ENCODE peak calls at places on chromosomes 12 and 14, in eight cellular contexts. M is uterus, K is Peyer's patch, U is GM12878, N is psoas muscle, Q is heart right ventricle, Z is WERI-Rb-1, S is fibroblast of lung. D is an unnamed sample. For H3K36me3 and H3K27me3, the result is how much of the 10 kb centered on the place peaks cover.

GRCh38 chr14:38357557-38357956 is 101.7 kb upstream of the CLEC14A start:
- DNase-seq in M (no peak), K (no peak), U (no peak), N (no peak), Q (no peak), Z (no peak), S (peak), D (no peak)

GRCh38 chr12:60101715-60102114 is 505.9 kb downstream of the SLC16A7 start:
- DNase-seq in M (no peak), K (no peak), U (no peak), N (no peak), Q (no peak), Z (no peak), S (peak), D (no peak)

GRCh38 chr12:15372313-15372712 is 50.0 kb downstream of the PTPRO start:
- DNase-seq in M (no peak), K (no peak), U (no peak), N (no peak), Q (no peak), Z (no peak), S (no peak), D (no peak)

GRCh38 chr14:65231286-65231980 is 129.1 kb upstream of the MAX start:
- DNase-seq in M (no peak), K (no peak), U (no peak), N (no peak), Q (no peak), Z (no peak), S (no peak), D (no peak)

GRCh38 chr14:104172880-104173279 is 34.5 kb downstream of the KIF26A start:
- DNase-seq in M (no peak), K (no peak), U (no peak), N (no peak), Q (no peak), Z (no peak), S (no peak), D (no peak)

GRCh38 chr14:91352101-91352500 is 65.5 kb downstream of the CCDC88C start:
- DNase-seq in M (peak), K (no peak), U (no peak), N (peak), Q (peak), Z (no peak), S (peak), D (peak)

GRCh38 chr14:76348898-76349297 is 27.0 kb upstream of the ESRRB start:
- DNase-seq in M (peak), K (no peak), U (no peak), N (peak), Q (peak), Z (no peak), S (peak), D (peak)

GRCh38 chr12:111434680-111435338 is 29.1 kb downstream of the SH2B3 start:
- DNase-seq in M (peak), K (no peak), U (peak), N (peak), Q (peak), Z (no peak), S (peak), D (no peak)

GRCh38 chr14:103854822-103855733 is 7.7 kb upstream of the PPP1R13B start:
- DNase-seq in M (no peak), K (peak), U (no peak), N (no peak), Q (peak), Z (peak), S (no peak), D (peak)

GRCh38 chr12:96233941-96234461 is 39.8 kb downstream of the ELK3 start:
- DNase-seq in M (peak), K (peak), U (no peak), N (peak), Q (peak), Z (peak), S (peak), D (no peak)

GRCh38 chr14:100586520-100587247 is 533 bp downstream of the BEGAIN start:
- DNase-seq in M (no peak), K (peak), U (no peak), N (peak), Q (peak), Z (peak), S (peak), D (peak)

GRCh38 chr14:89391123-89391522 is 25.9 kb downstream of the FOXN3 start:
- DNase-seq in M (no peak), K (no peak), U (no peak), N (no peak), Q (no peak), Z (no peak), S (peak), D (no peak)

GRCh38 chr12:117125275-117125613 is 26.0 kb upstream of the TESC start:
- DNase-seq in M (no peak), K (no peak), U (no peak), N (no peak), Q (no peak), Z (peak), S (peak), D (no peak)

GRCh38 chr12:67797769-67798168 is 149.2 kb downstream of the DYRK2 start:
- DNase-seq in M (no peak), K (no peak), U (no peak), N (no peak), Q (no peak), Z (no peak), S (no peak), D (no peak)

GRCh38 chr12:96421014-96421413 is 20.8 kb upstream of the CDK17 start:
- DNase-seq in M (no peak), K (no peak), U (no peak), N (no peak), Q (no peak), Z (no peak), S (no peak), D (no peak)

GRCh38 chr12:31517994-31518393 is 72.9 kb downstream of the DENND5B start:
- DNase-seq in M (no peak), K (no peak), U (no peak), N (no peak), Q (no peak), Z (no peak), S (peak), D (no peak)

GRCh38 chr12:120104924-120105323 is 11.6 kb downstream of the RAB35 start:
- DNase-seq in M (no peak), K (no peak), U (no peak), N (no peak), Q (no peak), Z (no peak), S (no peak), D (no peak)

GRCh38 chr14:50786821-50787464 is 44.0 kb downstream of the NIN start:
- DNase-seq in M (no peak), K (no peak), U (no peak), N (no peak), Q (no peak), Z (no peak), S (no peak), D (no peak)

GRCh38 chr14:101068293-101068957 is 164.9 kb upstream of the RTL1 start:
- DNase-seq in M (peak), K (peak), U (no peak), N (peak), Q (no peak), Z (no peak), S (no peak), D (peak)

GRCh38 chr12:124617615-124618014 is 50.2 kb upstream of the NCOR2 start:
- DNase-seq in M (no peak), K (no peak), U (no peak), N (no peak), Q (peak), Z (no peak), S (no peak), D (peak)

GRCh38 chr12:28110329-28110728 is 79.9 kb upstream of the CCDC91 start:
- DNase-seq in M (no peak), K (no peak), U (no peak), N (no peak), Q (no peak), Z (no peak), S (no peak), D (peak)

GRCh38 chr14:102138535-102138934 is 1.2 kb upstream of the WDR20 start:
- DNase-seq in M (no peak), K (no peak), U (no peak), N (no peak), Q (no peak), Z (no peak), S (no peak), D (no peak)

GRCh38 chr12:19694627-19695026 is 255.3 kb downstream of the AEBP2 start:
- DNase-seq in M (no peak), K (no peak), U (no peak), N (no peak), Q (no peak), Z (no peak), S (peak), D (no peak)

GRCh38 chr12:58629376-58629775 is 290.9 kb downstream of the LRIG3 start:
- DNase-seq in M (no peak), K (no peak), U (no peak), N (no peak), Q (no peak), Z (no peak), S (peak), D (no peak)

GRCh38 chr14:34461334-34462131 is 507 bp downstream of the SPTSSA start:
- DNase-seq in M (peak), K (peak), U (no peak), N (peak), Q (peak), Z (peak), S (peak), D (no peak)

GRCh38 chr14:26597136-26598080 is at the start of gene NOVA1:
- DNase-seq in M (peak), K (peak), U (no peak), N (peak), Q (peak), Z (peak), S (no peak), D (peak)

GRCh38 chr14:26811756-26812305 is 214.0 kb upstream of the NOVA1 start:
- DNase-seq in M (no peak), K (no peak), U (no peak), N (no peak), Q (no peak), Z (no peak), S (no peak), D (no peak)

GRCh38 chr14:102862154-102862772 is 60.2 kb upstream of the AMN start:
- DNase-seq in M (no peak), K (no peak), U (no peak), N (no peak), Q (no peak), Z (no peak), S (no peak), D (no peak)

GRCh38 chr12:120764766-120765165 is 39.1 kb downstream of the ACADS start:
- DNase-seq in M (no peak), K (no peak), U (no peak), N (no peak), Q (no peak), Z (peak), S (no peak), D (no peak)

GRCh38 chr12:98422809-98423208 is 92.6 kb upstream of the TMPO start:
- DNase-seq in M (no peak), K (peak), U (no peak), N (no peak), Q (no peak), Z (peak), S (no peak), D (peak)

GRCh38 chr14:22194669-22195068 is 394.4 kb downstream of the DAD1 start:
- DNase-seq in M (no peak), K (no peak), U (no peak), N (no peak), Q (no peak), Z (no peak), S (no peak), D (no peak)

GRCh38 chr12:47156167-47156736 is 76.5 kb upstream of the AMIGO2 start:
- DNase-seq in M (peak), K (no peak), U (no peak), N (no peak), Q (peak), Z (no peak), S (peak), D (no peak)

GRCh38 chr12:8953773-8954402 is 4.4 kb upstream of the M6PR start:
- DNase-seq in M (no peak), K (no peak), U (no peak), N (no peak), Q (peak), Z (no peak), S (no peak), D (no peak)

GRCh38 chr12:3055712-3056467 is 21.3 kb upstream of the TSPAN9 start:
- DNase-seq in M (peak), K (no peak), U (no peak), N (no peak), Q (no peak), Z (no peak), S (peak), D (peak)

GRCh38 chr12:57621497-57622292 is 10.5 kb downstream of the ARHGEF25 start:
- DNase-seq in M (peak), K (peak), U (no peak), N (peak), Q (peak), Z (peak), S (no peak), D (peak)

GRCh38 chr12:50326636-50327284 is 43.4 kb upstream of the LIMA1 start:
- DNase-seq in M (no peak), K (no peak), U (no peak), N (no peak), Q (no peak), Z (no peak), S (peak), D (no peak)

GRCh38 chr14:59944909-59945308 is 25.0 kb downstream of the LRRC9 start:
- DNase-seq in M (no peak), K (no peak), U (no peak), N (no peak), Q (no peak), Z (no peak), S (no peak), D (no peak)

GRCh38 chr12:131779027-131779426 is 49.2 kb upstream of the MMP17 start:
- DNase-seq in M (no peak), K (no peak), U (no peak), N (no peak), Q (no peak), Z (no peak), S (no peak), D (no peak)
- H3K36me3 ChIP-seq in M (under half), K (under half), U (under half), N (half or more), Q (half or more), Z (under half), S (under half), D (under half)

GRCh38 chr12:52631676-52632459 is 13.5 kb upstream of the KRT73 start:
- DNase-seq in M (no peak), K (no peak), U (no peak), N (no peak), Q (no peak), Z (no peak), S (no peak), D (no peak)
- H3K27me3 ChIP-seq in M (under half), K (under half), U (under half), N (under half), Q (under half), Z (half or more), S (under half), D (under half)

DNA sequence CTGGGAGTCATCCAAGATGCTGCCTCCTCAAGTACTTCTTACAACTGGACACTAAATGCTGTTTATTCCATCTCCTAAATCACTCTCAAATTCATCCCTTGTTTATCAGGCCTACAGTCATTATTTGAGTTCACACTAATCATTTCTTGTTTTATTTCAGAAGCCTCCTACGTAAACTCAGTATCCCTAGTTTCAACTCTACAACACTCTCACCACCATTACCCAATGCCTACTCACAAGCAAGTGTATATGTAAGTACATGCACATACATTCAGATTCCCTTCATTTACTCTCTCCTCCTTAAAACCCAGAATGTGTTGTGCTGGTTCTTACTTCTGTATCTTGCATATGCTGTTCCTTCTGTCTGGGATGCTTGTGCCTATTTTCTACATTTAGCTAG is 43.0 kb downstream of the DDHD1 start:
- DNase-seq in M (no peak), K (no peak), U (no peak), N (no peak), Q (no peak), Z (no peak), S (no peak), D (no peak)
- H3K4me3 ChIP-seq in M (no peak), K (no peak), U (peak), N (no peak), Q (no peak), Z (no peak), S (no peak), D (no peak)

GRCh38 chr12:109501299-109501698 is 23.9 kb downstream of the UBE3B start:
- DNase-seq in M (no peak), K (no peak), U (no peak), N (no peak), Q (no peak), Z (no peak), S (no peak), D (no peak)

GRCh38 chr12:109500406-109501185 is 23.2 kb downstream of the UBE3B start:
- DNase-seq in M (no peak), K (no peak), U (no peak), N (no peak), Q (no peak), Z (no peak), S (peak), D (no peak)

GRCh38 chr12:109504068-109504467 is 26.6 kb downstream of the UBE3B start:
- DNase-seq in M (no peak), K (no peak), U (no peak), N (no peak), Q (no peak), Z (no peak), S (no peak), D (no peak)

GRCh38 chr12:109503611-109504010 is 26.2 kb downstream of the UBE3B start:
- DNase-seq in M (no peak), K (no peak), U (no peak), N (no peak), Q (no peak), Z (no peak), S (no peak), D (no peak)

DNA sequence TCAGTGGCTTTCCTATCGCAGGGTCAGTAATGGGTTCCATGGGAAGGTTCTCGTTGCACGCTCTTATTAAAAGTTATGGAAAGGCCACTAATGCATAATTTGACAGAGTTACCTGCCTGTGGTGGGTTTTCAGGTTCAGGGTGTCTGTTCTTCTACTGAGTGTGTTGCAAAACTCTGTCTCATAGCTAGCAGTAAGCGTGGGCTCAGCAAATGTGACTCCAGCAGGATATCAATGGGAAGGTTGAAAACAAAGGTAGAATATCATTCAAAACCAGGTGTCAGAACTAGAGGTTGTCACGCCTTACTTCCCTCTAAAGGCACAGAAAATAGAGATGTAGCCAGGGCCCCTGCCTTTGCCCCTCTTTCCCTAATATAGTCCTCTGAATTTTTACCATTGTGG is 24.9 kb downstream of the UBE3B start:
- DNase-seq in M (no peak), K (no peak), U (no peak), N (no peak), Q (no peak), Z (no peak), S (no peak), D (no peak)
- H3K36me3 ChIP-seq in M (under half), K (under half), U (under half), N (half or more), Q (half or more), Z (half or more), S (under half), D (under half)

GRCh38 chr14:70245026-70245425 is 56.3 kb upstream of the SLC8A3 start:
- DNase-seq in M (no peak), K (no peak), U (no peak), N (no peak), Q (no peak), Z (no peak), S (no peak), D (no peak)
- H3K27me3 ChIP-seq in M (under half), K (under half), U (under half), N (under half), Q (under half), Z (under half), S (under half), D (under half)

DNA sequence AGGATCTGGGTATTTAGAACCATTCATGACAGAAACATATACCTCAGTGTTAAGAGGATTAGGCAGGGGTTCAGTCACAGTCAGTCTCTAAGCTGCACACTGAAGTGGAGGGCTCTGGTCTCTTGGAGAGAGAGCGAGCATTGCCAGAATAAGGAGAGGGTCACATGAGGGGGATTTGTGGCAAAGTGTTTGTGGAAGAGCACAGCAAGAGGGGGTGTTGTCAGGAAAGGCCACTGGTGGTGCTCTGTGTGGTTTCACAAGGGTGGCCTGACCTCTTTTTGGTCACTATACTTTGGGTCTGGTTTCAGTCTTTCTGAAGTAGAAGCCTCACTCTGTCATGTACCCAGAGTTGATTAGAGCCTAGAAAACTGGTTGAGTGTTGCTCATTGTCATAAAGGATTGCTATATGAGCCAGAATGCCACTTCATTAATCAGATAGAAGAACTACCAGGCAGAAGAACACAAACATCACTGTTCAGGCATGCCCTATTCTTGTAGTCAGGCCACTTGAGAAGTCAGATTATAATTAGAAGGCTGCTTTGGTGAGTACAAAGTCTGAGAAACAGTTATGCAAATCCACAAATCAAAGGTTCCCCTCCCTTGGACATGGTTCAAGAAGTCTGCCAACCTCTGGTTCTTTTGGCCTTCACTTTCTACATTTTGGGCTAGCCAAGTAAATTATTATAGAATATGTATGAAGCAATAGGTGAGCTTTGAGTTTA is 8.4 kb downstream of the TMEM19 start:
- DNase-seq in M (no peak), K (no peak), U (peak), N (no peak), Q (no peak), Z (peak), S (peak), D (no peak)
- H3K4me3 ChIP-seq in M (no peak), K (no peak), U (peak), N (no peak), Q (no peak), Z (no peak), S (no peak), D (no peak)

GRCh38 chr12:33192226-33192625 is 247.4 kb downstream of the SYT10 start:
- DNase-seq in M (no peak), K (no peak), U (no peak), N (no peak), Q (no peak), Z (no peak), S (no peak), D (no peak)
- H3K36me3 ChIP-seq in M (under half), K (under half), U (under half), N (under half), Q (under half), Z (under half), S (under half), D (under half)

GRCh38 chr12:101628669-101629068 is 33.9 kb downstream of the MYBPC1 start:
- DNase-seq in M (no peak), K (no peak), U (no peak), N (no peak), Q (no peak), Z (no peak), S (no peak), D (no peak)
- H3K27me3 ChIP-seq in M (under half), K (under half), U (under half), N (under half), Q (under half), Z (under half), S (under half), D (under half)

D was measured in H7.